ENCODE peak calls at places on chromosomes 5 and 9, in six cellular contexts. T is psoas muscle, F is astrocyte, X is endothelial cell of umbilical vein, R is sigmoid colon, O is mucosa of descending colon. H is an unnamed sample.

GRCh38 chr9:137531099-137531765 is 19.0 kb downstream of the PNPLA7 start:
- DNase-seq in T (no peak), F (no peak), X (no peak), R (no peak), O (no peak), H (no peak)

GRCh38 chr5:43729846-43730478 is 127.0 kb downstream of the NNT start:
- DNase-seq in T (no peak), F (peak; percentile 8), X (peak; percentile 18), R (no peak), O (no peak), H (no peak)

GRCh38 chr9:9790216-9790872 is 822.5 kb downstream of the PTPRD start:
- DNase-seq in T (no peak), F (no peak), X (peak; percentile 69), R (no peak), O (no peak), H (peak; percentile 2)

GRCh38 chr9:135704366-135704947 is 2.5 kb downstream of the KCNT1 start:
- DNase-seq in T (no peak), F (no peak), X (no peak), R (no peak), O (no peak), H (no peak)

GRCh38 chr9:15935661-15936315 is 382.9 kb downstream of the CCDC171 start:
- DNase-seq in T (no peak), F (peak; percentile 4), X (no peak), R (no peak), O (no peak), H (no peak)

GRCh38 chr9:134592018-134592818 is 49.4 kb upstream of the COL5A1 start:
- DNase-seq in T (peak; percentile 87), F (peak; percentile 86), X (no peak), R (peak; percentile 69), O (no peak), H (no peak)

GRCh38 chr9:32926901-32927300 is 74.5 kb downstream of the APTX start:
- DNase-seq in T (no peak), F (no peak), X (peak; percentile 77), R (no peak), O (no peak), H (no peak)

GRCh38 chr5:66582499-66582898 is 13.7 kb upstream of the MAST4 start:
- DNase-seq in T (no peak), F (peak; percentile 77), X (no peak), R (no peak), O (no peak), H (no peak)

GRCh38 chr5:164376840-164377239 is 871.4 kb downstream of the MAT2B start:
- DNase-seq in T (no peak), F (no peak), X (no peak), R (no peak), O (no peak), H (no peak)

GRCh38 chr9:98216391-98216790 is 24.0 kb upstream of the CORO2A start:
- DNase-seq in T (peak; percentile 3), F (no peak), X (no peak), R (no peak), O (no peak), H (no peak)

GRCh38 chr5:76926329-76927105 is 26.3 kb upstream of the CRHBP start:
- DNase-seq in T (no peak), F (no peak), X (no peak), R (no peak), O (no peak), H (no peak)

GRCh38 chr5:96788112-96788749 is 19.5 kb downstream of the ERAP1 start:
- DNase-seq in T (no peak), F (no peak), X (no peak), R (no peak), O (no peak), H (no peak)

GRCh38 chr5:132389453-132390286 is 20.2 kb downstream of the SLC22A5 start:
- DNase-seq in T (peak; percentile 69), F (peak; percentile 100), X (peak; percentile 88), R (peak; percentile 92), O (peak; percentile 46), H (no peak)

GRCh38 chr5:98587166-98587565 is 186.3 kb upstream of the RGMB start:
- DNase-seq in T (no peak), F (no peak), X (no peak), R (no peak), O (no peak), H (no peak)

GRCh38 chr5:8740595-8740994 is 805.3 kb downstream of the SEMA5A start:
- DNase-seq in T (no peak), F (no peak), X (no peak), R (no peak), O (no peak), H (no peak)

GRCh38 chr9:38177680-38178079 is 108.7 kb upstream of the SHB start:
- DNase-seq in T (no peak), F (no peak), X (no peak), R (no peak), O (no peak), H (no peak)
- H3K4me1 ChIP-seq in T (no peaks in the 10 kb centered on the region), F (no peaks in the 10 kb centered on the region), X (peaks cover 4% of the 10 kb centered on the region), R (no peaks in the 10 kb centered on the region), O (no peaks in the 10 kb centered on the region), H (no peaks in the 10 kb centered on the region)

GRCh38 chr5:1107167-1108007 is 4.5 kb downstream of the SLC12A7 start:
- DNase-seq in T (no peak), F (no peak), X (no peak), R (no peak), O (peak; percentile 53), H (no peak)
- H3K4me3 ChIP-seq in T (no peak overlapping the region), F (no peak overlapping the region), X (no peak overlapping the region), R (no peak overlapping the region), O (no peak overlapping the region), H (no peak overlapping the region)

GRCh38 chr5:14204011-14204670 is 61.0 kb downstream of the TRIO start:
- DNase-seq in T (no peak), F (no peak), X (no peak), R (no peak), O (no peak), H (no peak)
- H3K4me1 ChIP-seq in T (peaks cover 75% of the 10 kb centered on the region), F (peaks cover 89% of the 10 kb centered on the region), X (peaks cover 85% of the 10 kb centered on the region), R (peaks cover 90% of the 10 kb centered on the region), O (peaks cover 43% of the 10 kb centered on the region), H (peaks cover 3% of the 10 kb centered on the region)

GRCh38 chr5:95712347-95712958 is 18.7 kb upstream of the RHOBTB3 start:
- DNase-seq in T (no peak), F (peak; percentile 95), X (peak; percentile 49), R (no peak), O (no peak), H (no peak)

GRCh38 chr5:95709967-95710650 is 21.0 kb upstream of the RHOBTB3 start:
- DNase-seq in T (peak; percentile 74), F (no peak), X (no peak), R (peak; percentile 70), O (no peak), H (no peak)

GRCh38 chr5:95708876-95709275 is 22.3 kb upstream of the RHOBTB3 start:
- DNase-seq in T (no peak), F (no peak), X (no peak), R (no peak), O (no peak), H (no peak)

GRCh38 chr5:95713960-95714710 is 17.0 kb upstream of the RHOBTB3 start:
- DNase-seq in T (no peak), F (no peak), X (no peak), R (no peak), O (no peak), H (no peak)

GRCh38 chr5:95711501-95712346 is 19.4 kb upstream of the RHOBTB3 start:
- DNase-seq in T (no peak), F (no peak), X (no peak), R (no peak), O (no peak), H (no peak)
- H3K4me3 ChIP-seq in T (no peak overlapping the region), F (no peak overlapping the region), X (no peak overlapping the region), R (no peak overlapping the region), O (no peak overlapping the region), H (peak overlapping the region; percentile 41)

GRCh38 chr9:128078504-128079434 is 10.7 kb downstream of the SLC25A25 start:
- DNase-seq in T (no peak), F (peak; percentile 56), X (peak; percentile 53), R (no peak), O (peak; percentile 55), H (no peak)
- H3K4me1 ChIP-seq in T (peaks cover 46% of the 10 kb centered on the region), F (peaks cover 35% of the 10 kb centered on the region), X (peaks cover 18% of the 10 kb centered on the region), R (peaks cover 56% of the 10 kb centered on the region), O (peaks cover 57% of the 10 kb centered on the region), H (no peaks in the 10 kb centered on the region)

GRCh38 chr5:173230741-173231380 is 4.1 kb downstream of the NKX2-5 start:
- DNase-seq in T (no peak), F (no peak), X (no peak), R (no peak), O (no peak), H (no peak)

GRCh38 chr5:173229381-173229959 is 5.5 kb downstream of the NKX2-5 start:
- DNase-seq in T (no peak), F (no peak), X (no peak), R (no peak), O (no peak), H (no peak)

GRCh38 chr5:173228107-173228506 is 6.9 kb downstream of the NKX2-5 start:
- DNase-seq in T (no peak), F (no peak), X (no peak), R (no peak), O (no peak), H (no peak)

GRCh38 chr5:173229966-173230740 is 4.9 kb downstream of the NKX2-5 start:
- DNase-seq in T (no peak), F (no peak), X (no peak), R (no peak), O (no peak), H (no peak)

GRCh38 chr5:173228639-173229380 is 6.2 kb downstream of the NKX2-5 start:
- DNase-seq in T (no peak), F (no peak), X (no peak), R (no peak), O (no peak), H (no peak)
- H3K4me3 ChIP-seq in T (peak overlapping the region; percentile 22), F (no peak overlapping the region), X (no peak overlapping the region), R (peak overlapping the region; percentile 17), O (no peak overlapping the region), H (no peak overlapping the region)

GRCh38 chr5:175884214-175884613 is 12.8 kb downstream of the CPLX2 start:
- DNase-seq in T (no peak), F (no peak), X (no peak), R (no peak), O (no peak), H (no peak)

GRCh38 chr5:175885813-175886212 is 14.4 kb downstream of the CPLX2 start:
- DNase-seq in T (no peak), F (peak; percentile 5), X (no peak), R (no peak), O (no peak), H (no peak)

GRCh38 chr5:175880213-175880612 is 8.8 kb downstream of the CPLX2 start:
- DNase-seq in T (no peak), F (no peak), X (no peak), R (no peak), O (no peak), H (no peak)

GRCh38 chr5:175880797-175881312 is 9.5 kb downstream of the CPLX2 start:
- DNase-seq in T (no peak), F (no peak), X (no peak), R (no peak), O (no peak), H (no peak)

DNA sequence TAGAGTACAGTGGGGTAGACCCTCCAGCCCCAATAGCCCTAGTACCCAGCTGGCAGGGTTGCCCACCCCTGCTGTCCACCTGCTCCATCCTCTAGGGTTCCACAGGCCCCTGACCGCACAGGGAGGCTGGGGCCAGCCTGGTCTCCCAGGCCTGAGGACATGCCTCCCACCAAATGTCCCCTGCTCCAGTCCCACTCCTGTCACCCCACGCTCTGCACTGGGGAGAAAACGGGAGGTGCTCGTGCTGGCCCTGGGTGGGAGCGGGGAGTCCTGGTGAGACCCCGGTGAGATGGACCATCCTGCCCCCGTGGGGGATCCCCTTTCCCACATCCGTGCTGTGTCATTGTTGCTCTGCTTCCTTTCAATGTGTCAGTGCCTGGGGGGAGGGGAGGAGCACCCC is 12.1 kb downstream of the CPLX2 start:
- DNase-seq in T (no peak), F (no peak), X (no peak), R (no peak), O (no peak), H (no peak)
- H3K4me1 ChIP-seq in T (no peaks in the 10 kb centered on the region), F (no peaks in the 10 kb centered on the region), X (no peaks in the 10 kb centered on the region), R (no peaks in the 10 kb centered on the region), O (no peaks in the 10 kb centered on the region), H (no peaks in the 10 kb centered on the region)

H was measured in iPS DF 6.9.